ENCODE peak calls at places on chromosome 7, in four cellular contexts. M, S, F and V are unnamed samples.

GRCh38 chr7:98483964-98484545 is 83.2 kb upstream of the BAIAP2L1 start:
- DNase-seq in M (no peak), S (no peak), F (no peak), V (no peak)

GRCh38 chr7:129676017-129676897 is 64.7 kb downstream of the NRF1 start:
- DNase-seq in S (no peak), M (no peak), F (no peak), V (no peak)

GRCh38 chr7:46747869-46748576 is 827.0 kb upstream of the IGFBP3 start:
- DNase-seq in M (no peak), S (no peak), F (no peak), V (no peak)

GRCh38 chr7:108407674-108408073 is 48.6 kb downstream of the NRCAM start:
- DNase-seq in M (no peak), F (no peak), S (no peak), V (no peak)

GRCh38 chr7:46626261-46627037 is 705.4 kb upstream of the IGFBP3 start:
- DNase-seq in F (no peak), S (no peak), M (no peak), V (no peak)

GRCh38 chr7:100721505-100721812 is 1.2 kb downstream of the EPO start:
- DNase-seq in M (no peak), F (no peak), S (no peak), V (no peak)

GRCh38 chr7:71900556-71900955 is 511.6 kb downstream of the CALN1 start:
- DNase-seq in F (no peak), M (no peak), S (no peak), V (no peak)

GRCh38 chr7:93171606-93172226 is 23.5 kb upstream of the SAMD9L start:
- DNase-seq in S (no peak), F (no peak), M (no peak), V (no peak)

GRCh38 chr7:24576171-24577052 is 3.2 kb downstream of the PALS2 start:
- DNase-seq in M (peak), F (peak), S (no peak), V (peak)